ENCODE peak calls at places on chromosomes 1 and 21, in nine cellular contexts. Q, K, X, U, M, F, H, S and Y are unnamed samples.
A peak's percentile ranks its signal among the peaks of the same experiment; 100 is the strongest.

GRCh38 chr1:225776294-225776693 is 1.3 kb upstream of the SRP9 start:
- DNase-seq in Q (no peak), K (no peak), X (no peak), U (no peak), M (no peak), F (no peak), H (no peak), S (no peak), Y (no peak)

GRCh38 chr1:59971464-59971911 is 44.9 kb upstream of the CYP2J2 start:
- DNase-seq in Q (peak; percentile 72), K (peak; percentile 80), X (peak; percentile 81), U (peak; percentile 75), M (peak; percentile 68), F (peak; percentile 60), H (peak; percentile 44), S (peak; percentile 41), Y (peak; percentile 45)

GRCh38 chr1:184403961-184404726 is 17.3 kb downstream of the C1orf21 start:
- DNase-seq in Q (no peak), K (no peak), X (no peak), U (no peak), M (no peak), F (no peak), H (no peak), S (no peak), Y (no peak)

GRCh38 chr1:74246266-74246665 is 11.1 kb downstream of the TNNI3K start:
- DNase-seq in Q (no peak), K (no peak), X (no peak), U (no peak), M (no peak), F (no peak), H (no peak), S (no peak), Y (no peak)

GRCh38 chr1:115214098-115214497 is 124.0 kb downstream of the NGF start:
- DNase-seq in Q (no peak), K (no peak), X (no peak), U (no peak), M (no peak), F (no peak), H (no peak), S (no peak), Y (no peak)

GRCh38 chr1:179881642-179882252 is 338 bp upstream of the TOR1AIP1 start:
- DNase-seq in Q (peak; percentile 73), K (no peak), X (peak; percentile 96), U (peak; percentile 84), M (no peak), F (peak; percentile 90), H (peak; percentile 81), S (no peak), Y (no peak)

GRCh38 chr1:172238969-172239368 is 181.5 kb upstream of the C1orf105 start:
- DNase-seq in Q (no peak), K (no peak), X (no peak), U (no peak), M (no peak), F (no peak), H (no peak), S (no peak), Y (no peak)

GRCh38 chr1:166915941-166916340 is 39.9 kb upstream of the TADA1 start:
- DNase-seq in Q (no peak), K (peak; percentile 85), X (no peak), U (no peak), M (no peak), F (no peak), H (no peak), S (no peak), Y (no peak)

GRCh38 chr1:186900539-186901237 is 71.9 kb downstream of the PLA2G4A start:
- DNase-seq in Q (no peak), K (no peak), X (no peak), U (no peak), M (no peak), F (no peak), H (no peak), S (no peak), Y (no peak)

GRCh38 chr1:209412036-209412435 is 171.5 kb upstream of the CAMK1G start:
- DNase-seq in Q (no peak), K (no peak), X (no peak), U (no peak), M (no peak), F (no peak), H (no peak), S (no peak), Y (no peak)

GRCh38 chr1:2043886-2044285 is 6.3 kb upstream of the PRKCZ start:
- DNase-seq in Q (no peak), K (no peak), X (no peak), U (no peak), M (no peak), F (no peak), H (no peak), S (no peak), Y (no peak)

GRCh38 chr1:160797861-160798273 is 1.9 kb downstream of the LY9 start:
- DNase-seq in Q (no peak), K (no peak), X (no peak), U (no peak), M (no peak), F (no peak), H (no peak), S (no peak), Y (no peak)

GRCh38 chr21:26470361-26471115 is 102.5 kb downstream of the CYYR1 start:
- DNase-seq in Q (no peak), K (no peak), X (no peak), U (no peak), M (no peak), F (no peak), H (no peak), S (no peak), Y (no peak)

GRCh38 chr1:160437432-160438319 is 37.3 kb downstream of the VANGL2 start:
- DNase-seq in Q (no peak), K (no peak), X (no peak), U (no peak), M (no peak), F (no peak), H (no peak), S (no peak), Y (no peak)

GRCh38 chr1:116372651-116373444 is at the start of gene ATP1A1:
- DNase-seq in Q (peak; percentile 97), K (peak; percentile 81), X (peak; percentile 99), U (peak; percentile 99), M (peak; percentile 98), F (peak; percentile 99), H (peak; percentile 56), S (peak; percentile 89), Y (peak; percentile 94)
- TF ChIP-seq POLR2A in Q (peak; percentile 79), K (peak; percentile 91), X (peak; percentile 76), U (peak; percentile 96), M (peak; percentile 99), F (peak; percentile 99), H (peak; percentile 86), S (peak; percentile 81), Y (peak; percentile 59)

DNA sequence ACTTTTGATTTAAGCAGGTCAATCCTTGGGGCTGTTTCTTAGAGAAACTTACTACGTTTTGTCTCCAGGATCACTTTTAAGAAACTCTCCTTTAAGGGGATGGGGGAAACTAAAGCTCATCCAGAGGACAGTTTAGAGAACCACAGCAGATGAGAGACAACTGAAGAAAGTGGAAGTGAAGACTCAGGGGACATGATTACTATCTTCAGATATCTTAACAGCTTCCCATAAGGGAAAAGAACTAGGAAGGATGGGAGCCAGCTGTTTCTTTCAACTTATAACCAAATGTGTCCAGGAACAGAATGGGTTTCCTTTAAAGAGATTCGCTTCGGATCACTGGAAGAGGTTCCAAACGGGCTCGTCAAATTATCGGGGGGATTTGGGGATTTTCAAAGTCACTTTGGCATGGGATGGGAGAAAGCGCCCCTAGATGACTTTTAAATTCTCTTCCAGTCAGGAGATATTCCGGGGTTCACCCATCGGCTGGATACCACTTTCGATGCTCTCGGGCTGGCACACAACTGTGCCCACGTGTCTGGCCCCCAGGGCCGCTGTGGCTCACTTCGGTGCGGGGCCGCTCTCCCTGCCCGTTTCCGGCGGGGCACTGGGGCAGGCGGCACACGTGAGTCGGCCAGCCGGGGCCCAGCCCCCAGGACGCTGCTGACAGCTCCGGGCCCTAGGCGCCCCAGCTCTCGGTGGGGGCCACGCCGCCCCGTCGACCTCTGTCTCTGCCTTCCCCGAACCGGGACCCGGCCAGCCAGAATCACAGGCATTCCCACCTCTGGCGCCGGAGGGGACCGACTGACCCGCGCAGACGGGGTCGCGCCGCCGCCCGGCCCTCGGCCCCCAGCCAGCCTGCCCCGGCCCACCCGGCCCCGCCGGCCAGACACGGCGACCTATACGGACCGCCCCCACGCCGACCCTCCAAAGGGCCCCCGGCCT is 1.0 kb downstream of the SCMH1 start:
- DNase-seq in Q (peak; percentile 60), K (peak; percentile 80), X (peak; percentile 69), U (peak; percentile 80), M (peak; percentile 64), F (peak; percentile 47), H (peak; percentile 40), S (peak; percentile 63), Y (peak; percentile 74)
- TF ChIP-seq POLR2A in Q (no peak), K (peak; percentile 38), X (no peak), U (peak; percentile 28), M (no peak), F (peak; percentile 23), H (no peak), S (no peak), Y (peak; percentile 27)

GRCh38 chr1:38865112-38865715 is 5.6 kb upstream of the RRAGC start:
- DNase-seq in Q (no peak), K (no peak), X (no peak), U (no peak), M (no peak), F (no peak), H (no peak), S (no peak), Y (no peak)

GRCh38 chr1:38858833-38859560 is 575 bp downstream of the RRAGC start:
- DNase-seq in Q (peak; percentile 57), K (peak; percentile 70), X (peak; percentile 73), U (peak; percentile 71), M (peak; percentile 67), F (peak; percentile 51), H (peak; percentile 15), S (no peak), Y (peak; percentile 76)

GRCh38 chr1:38860464-38860816 is 868 bp upstream of the RRAGC start:
- DNase-seq in Q (no peak), K (no peak), X (no peak), U (no peak), M (no peak), F (no peak), H (no peak), S (no peak), Y (no peak)

GRCh38 chr1:38859561-38860463 is at the start of gene RRAGC:
- DNase-seq in Q (peak; percentile 100), K (peak; percentile 95), X (peak; percentile 100), U (peak; percentile 100), M (peak; percentile 100), F (peak; percentile 100), H (peak; percentile 96), S (peak; percentile 99), Y (peak; percentile 98)
- TF ChIP-seq POLR2A in Q (peak; percentile 65), K (peak; percentile 67), X (peak; percentile 31), U (peak; percentile 29), M (no peak), F (peak; percentile 60), H (peak; percentile 40), S (peak; percentile 53), Y (peak; percentile 61)

GRCh38 chr21:41453198-41453597 is 27.2 kb downstream of the MX1 start:
- DNase-seq in Q (no peak), K (no peak), X (no peak), U (no peak), M (no peak), F (no peak), H (no peak), S (no peak), Y (no peak)
- TF ChIP-seq POLR2A in Q (no peak), K (no peak), X (no peak), U (no peak), M (no peak), F (no peak), H (no peak), S (peak; percentile 56), Y (no peak)

GRCh38 chr1:210626341-210626740 is 297.6 kb downstream of the HHAT start:
- DNase-seq in Q (no peak), K (no peak), X (no peak), U (no peak), M (no peak), F (no peak), H (no peak), S (no peak), Y (no peak)
- TF ChIP-seq POLR2A in Q (no peak), K (no peak), X (no peak), U (no peak), M (no peak), F (no peak), H (no peak), S (no peak), Y (no peak)